ENCODE peak calls at places on chromosomes 6 and 20, in five cellular contexts. A, R, Y, I and O are unnamed samples.

GRCh38 chr6:113903666-113904330 is 46.7 kb downstream of the MARCKS start:
- DNase-seq in Y (peak), I (peak), A (no peak), R (no peak), O (no peak)

GRCh38 chr6:69894578-69895347 is 28.4 kb downstream of the COL19A1 start:
- DNase-seq in I (no peak), A (no peak), Y (no peak), R (no peak), O (no peak)

GRCh38 chr6:28807682-28808280 is 116.0 kb downstream of the TRIM27 start:
- DNase-seq in A (no peak), Y (no peak), I (no peak), R (no peak), O (peak)

GRCh38 chr6:97053643-97054411 is 129.3 kb downstream of the KLHL32 start:
- DNase-seq in A (no peak), I (no peak), R (no peak), Y (no peak), O (no peak)

GRCh38 chr6:70592391-70593117 is 25.8 kb downstream of the SDHAF4 start:
- DNase-seq in I (no peak), A (no peak), R (no peak), Y (no peak), O (no peak)

GRCh38 chr20:48718914-48719578 is 108.8 kb downstream of the PREX1 start:
- DNase-seq in R (no peak), Y (peak), A (no peak), I (no peak), O (peak)

GRCh38 chr6:166485651-166486535 is 100.6 kb downstream of the RAMACL start:
- DNase-seq in R (no peak), I (no peak), Y (peak), A (no peak), O (no peak)

GRCh38 chr20:16476032-16476431 is 97.2 kb downstream of the KIF16B start:
- DNase-seq in A (no peak), Y (no peak), I (no peak), R (no peak), O (no peak)

GRCh38 chr6:82711992-82712788 is 348.6 kb downstream of the TPBG start:
- DNase-seq in I (no peak), Y (no peak), R (no peak), A (no peak), O (no peak)

GRCh38 chr20:16714765-16715164 is 15.1 kb upstream of the SNRPB2 start:
- DNase-seq in Y (no peak), I (no peak), A (no peak), R (no peak), O (no peak)

GRCh38 chr6:15457121-15457646 is 205.6 kb downstream of the DTNBP1 start:
- DNase-seq in I (no peak), A (no peak), R (no peak), Y (no peak), O (no peak)

GRCh38 chr6:71675386-71675785 is 211.0 kb upstream of the RIMS1 start:
- DNase-seq in A (no peak), R (no peak), I (no peak), Y (no peak), O (no peak)

GRCh38 chr6:75230484-75231325 is 12.9 kb downstream of the COX7A2 start:
- DNase-seq in Y (no peak), I (no peak), R (peak), A (no peak), O (no peak)

GRCh38 chr20:20017001-20017851 is at the start of gene NAA20:
- DNase-seq in Y (peak), A (peak), I (peak), R (peak), O (peak)

GRCh38 chr6:39263299-39264037 is 34.2 kb upstream of the KCNK5 start:
- DNase-seq in A (no peak), I (peak), R (no peak), Y (no peak), O (peak)

GRCh38 chr6:15153191-15153590 is 92.7 kb upstream of the JARID2 start:
- DNase-seq in Y (no peak), R (no peak), I (no peak), A (no peak), O (no peak)

GRCh38 chr20:41664584-41664983 is 46.4 kb upstream of the CHD6 start:
- DNase-seq in R (no peak), I (no peak), Y (no peak), A (no peak), O (peak)

GRCh38 chr6:56047931-56048520 is 172.6 kb upstream of the BMP5 start:
- DNase-seq in R (no peak), Y (no peak), A (no peak), I (no peak), O (no peak)

GRCh38 chr6:127119361-127120108 is 1.1 kb downstream of the RSPO3 start:
- DNase-seq in A (peak), Y (peak), R (peak), I (no peak), O (peak)

GRCh38 chr6:138559153-138559552 is 59.9 kb upstream of the NHSL1 start:
- DNase-seq in R (no peak), Y (no peak), A (no peak), I (no peak), O (no peak)

GRCh38 chr20:57211949-57212889 is 54.2 kb downstream of the BMP7 start:
- DNase-seq in R (peak), I (no peak), Y (no peak), A (no peak), O (no peak)

GRCh38 chr6:108862479-108863191 is 14.4 kb downstream of the ARMC2 start:
- DNase-seq in R (no peak), A (peak), Y (peak), I (no peak), O (no peak)

GRCh38 chr6:92623441-92623840 is 795.9 kb downstream of the EPHA7 start:
- DNase-seq in I (no peak), R (no peak), Y (no peak), A (no peak), O (no peak)

GRCh38 chr6:1068905-1069304 is 243.0 kb upstream of the FOXQ1 start:
- DNase-seq in Y (no peak), R (no peak), A (no peak), I (no peak), O (no peak)

GRCh38 chr6:43749461-43749860 is 20.6 kb upstream of the VEGFA start:
- DNase-seq in A (no peak), I (peak), R (no peak), Y (no peak), O (no peak)

DNA sequence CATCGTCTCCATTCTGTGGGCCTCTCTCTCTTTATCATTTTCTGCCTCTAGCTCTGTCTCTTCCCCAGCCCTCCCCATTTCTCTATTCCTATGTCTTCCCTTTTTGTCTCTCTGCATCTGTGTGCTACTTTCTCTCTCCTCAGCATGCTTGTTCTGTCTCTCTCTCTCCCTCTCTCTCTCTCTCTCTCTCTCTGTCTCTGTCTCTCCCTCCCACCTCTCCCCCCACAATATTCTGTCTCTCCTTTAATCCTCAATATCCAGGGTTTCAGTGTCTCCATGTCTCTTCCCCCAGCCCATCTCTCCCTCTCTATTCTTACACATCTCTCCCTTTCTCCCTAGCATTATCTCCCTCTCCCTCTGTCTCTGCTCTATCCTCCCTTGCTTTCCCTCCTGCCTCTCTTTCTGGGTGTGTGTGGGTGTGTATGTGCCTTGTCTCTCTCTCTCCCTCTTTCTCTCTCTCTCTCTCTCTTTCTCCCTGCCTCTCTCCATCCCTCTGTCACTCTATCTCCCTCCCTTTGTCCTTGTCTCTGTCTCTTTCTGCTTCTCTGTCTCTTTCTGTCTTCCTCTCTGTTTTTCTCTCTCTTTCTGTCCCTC is 76.9 kb upstream of the SIRPA start:
- DNase-seq in I (no peak), Y (no peak), R (no peak), A (no peak), O (no peak)
- TF ChIP-seq CTCF in I (no peak), Y (no peak), R (no peak), A (no peak), O (no peak)

GRCh38 chr6:14082287-14082686 is 35.3 kb upstream of the CD83 start:
- DNase-seq in A (no peak), Y (no peak), R (no peak), I (no peak), O (no peak)

GRCh38 chr6:14084388-14084787 is 33.2 kb upstream of the CD83 start:
- DNase-seq in I (no peak), A (no peak), R (no peak), Y (no peak), O (no peak)

GRCh38 chr6:14085176-14085787 is 32.3 kb upstream of the CD83 start:
- DNase-seq in A (no peak), I (no peak), R (no peak), Y (no peak), O (no peak)

GRCh38 chr6:14083262-14083661 is 34.3 kb upstream of the CD83 start:
- DNase-seq in Y (no peak), R (no peak), I (no peak), A (no peak), O (no peak)

GRCh38 chr6:14082771-14083170 is 34.8 kb upstream of the CD83 start:
- DNase-seq in I (no peak), Y (no peak), A (no peak), R (no peak), O (no peak)
- TF ChIP-seq CTCF in I (no peak), Y (no peak), A (no peak), R (no peak), O (no peak)

DNA sequence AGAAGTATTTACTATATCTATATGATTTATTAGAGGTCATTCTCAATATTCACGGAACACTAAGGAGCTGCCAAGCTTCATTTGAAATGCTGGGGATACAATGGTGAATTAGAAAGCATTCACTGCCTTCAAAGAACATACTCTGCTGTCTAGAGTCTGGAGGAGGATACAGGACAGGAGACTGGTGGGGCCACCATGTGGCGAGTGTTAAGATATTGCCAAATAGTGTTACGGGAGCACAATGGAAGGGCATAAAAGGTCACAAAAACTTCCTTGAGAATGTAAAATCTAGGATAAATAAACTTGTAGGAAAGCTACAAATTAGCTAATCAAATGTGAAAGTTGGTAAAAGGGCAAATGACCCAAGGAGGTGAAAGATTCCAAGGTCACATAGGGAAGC is 271.7 kb downstream of the RFPL4B start:
- DNase-seq in R (no peak), Y (no peak), I (no peak), A (no peak), O (no peak)
- TF ChIP-seq CTCF in R (peak), Y (no peak), I (no peak), A (no peak), O (no peak)

DNA sequence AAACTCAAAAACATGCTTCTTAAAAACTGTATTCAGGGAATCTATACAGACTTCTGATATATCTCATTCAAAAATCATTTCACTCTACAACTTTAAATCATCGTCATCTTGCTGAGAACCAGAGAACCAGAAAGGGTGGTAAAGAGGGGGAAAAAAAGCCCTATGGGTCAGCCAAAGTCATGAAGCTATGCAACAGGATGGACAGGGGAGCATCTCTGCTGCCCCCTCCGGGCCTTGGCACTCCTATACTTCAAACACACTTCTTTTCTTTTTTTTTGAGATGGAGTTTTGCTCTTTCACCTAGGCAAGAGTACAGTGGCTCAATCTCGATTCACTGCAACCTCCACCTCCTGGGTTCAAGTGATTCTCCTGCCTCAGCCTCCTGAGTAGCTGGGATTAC is 73.5 kb upstream of the NFATC2 start:
- DNase-seq in A (no peak), Y (no peak), R (no peak), I (no peak), O (no peak)
- TF ChIP-seq CTCF in A (no peak), Y (no peak), R (peak), I (no peak), O (no peak)

DNA sequence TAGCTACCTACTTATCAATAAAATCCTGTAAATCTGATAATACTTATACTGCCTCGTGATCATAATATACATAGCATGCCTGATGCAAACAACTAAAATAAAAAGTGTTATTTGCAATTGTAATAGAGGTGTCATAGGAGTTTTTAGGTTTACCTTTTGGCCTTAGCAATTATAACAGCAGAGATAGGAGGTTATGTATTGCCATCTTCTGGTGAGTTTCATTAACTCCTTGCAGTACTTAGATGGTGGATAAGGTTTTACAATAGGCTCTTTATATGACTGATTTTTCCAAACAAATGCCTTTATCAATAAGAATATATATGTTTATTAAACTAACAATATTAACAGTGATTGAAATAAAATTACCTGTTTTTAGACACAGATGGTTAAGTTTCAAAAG is 27.8 kb upstream of the MYCT1 start:
- DNase-seq in I (no peak), R (no peak), Y (no peak), A (no peak), O (no peak)
- TF ChIP-seq CTCF in I (peak), R (peak), Y (peak), A (peak), O (peak)

GRCh38 chr20:35603695-35604443 is 11.8 kb upstream of the SPAG4 start:
- DNase-seq in I (peak), A (no peak), R (no peak), Y (peak), O (no peak)

GRCh38 chr20:35602851-35603495 is 12.7 kb upstream of the SPAG4 start:
- DNase-seq in Y (peak), A (no peak), I (no peak), R (no peak), O (no peak)

GRCh38 chr20:35601990-35602389 is 13.6 kb upstream of the SPAG4 start:
- DNase-seq in A (no peak), R (no peak), Y (no peak), I (no peak), O (no peak)

GRCh38 chr20:35606127-35606526 is 9.5 kb upstream of the SPAG4 start:
- DNase-seq in I (no peak), A (no peak), R (no peak), Y (peak), O (no peak)

GRCh38 chr20:35604444-35604750 is 11.2 kb upstream of the SPAG4 start:
- DNase-seq in I (peak), A (no peak), R (no peak), Y (peak), O (peak)
- TF ChIP-seq CTCF in I (peak), A (no peak), R (no peak), Y (peak), O (peak)

GRCh38 chr20:46411637-46412036 is 5.2 kb upstream of the ELMO2 start:
- DNase-seq in I (no peak), R (no peak), Y (no peak), A (no peak), O (no peak)
- TF ChIP-seq CTCF in I (no peak), R (no peak), Y (no peak), A (no peak), O (no peak)

GRCh38 chr6:104896914-104897313 is 37.2 kb upstream of the HACE1 start:
- DNase-seq in I (no peak), A (no peak), Y (no peak), R (no peak), O (no peak)
- TF ChIP-seq CTCF in I (peak), A (no peak), Y (no peak), R (peak), O (peak)

GRCh38 chr20:33812673-33813462 is 1.7 kb downstream of the CHMP4B start:
- DNase-seq in A (no peak), I (no peak), R (peak), Y (no peak), O (no peak)

GRCh38 chr20:33814238-33814712 is 3.1 kb downstream of the CHMP4B start:
- DNase-seq in A (no peak), I (no peak), Y (no peak), R (no peak), O (peak)

GRCh38 chr20:33817411-33817810 is 6.3 kb downstream of the CHMP4B start:
- DNase-seq in A (no peak), R (no peak), I (no peak), Y (no peak), O (no peak)

GRCh38 chr20:33816191-33816590 is 5.0 kb downstream of the CHMP4B start:
- DNase-seq in R (no peak), Y (no peak), A (no peak), I (no peak), O (no peak)

DNA sequence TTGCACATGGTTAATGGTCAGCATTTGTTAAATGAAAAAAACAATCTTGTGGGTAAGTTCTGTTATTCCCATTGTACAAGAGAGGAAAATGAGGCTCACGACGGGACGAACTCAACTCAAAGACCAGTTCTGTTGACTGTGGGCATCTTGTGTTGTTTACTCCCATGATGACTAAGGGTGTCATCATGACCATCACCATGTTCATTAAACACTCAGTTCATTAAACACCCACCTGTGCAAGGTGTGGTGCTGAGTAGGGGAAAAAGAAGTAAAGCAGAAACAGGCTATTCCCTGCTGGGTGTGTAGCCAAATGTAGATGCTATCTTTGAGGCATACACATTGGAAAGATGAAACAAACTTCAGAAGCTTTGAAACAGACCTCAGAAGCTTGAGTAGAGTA is 4.5 kb downstream of the CHMP4B start:
- DNase-seq in A (no peak), I (no peak), R (no peak), Y (no peak), O (no peak)
- TF ChIP-seq CTCF in A (no peak), I (no peak), R (no peak), Y (no peak), O (no peak)